ENCODE peak calls at places on chromosomes 7 and 10, in four cellular contexts. N is WTC11, W is K562, Q is GM12878. X is an unnamed sample.
A peak's percentile ranks its signal among the peaks of the same experiment; 100 is the strongest.

GRCh38 chr7:21915140-21915539 is 30.6 kb downstream of the CDCA7L start:
- DNase-seq in N (no peak), W (no peak), Q (no peak), X (no peak)

GRCh38 chr7:154841731-154842331 is 161.1 kb downstream of the PAXIP1 start:
- DNase-seq in N (no peak), Q (no peak), W (no peak), X (no peak)

GRCh38 chr7:37097276-37097675 is 351.4 kb downstream of the ELMO1 start:
- DNase-seq in Q (no peak), N (no peak), W (no peak), X (no peak)

GRCh38 chr10:34049469-34049868 is 715.0 kb upstream of the NRP1 start:
- DNase-seq in Q (no peak), N (no peak), W (no peak), X (no peak)

GRCh38 chr10:43037942-43038782 is 38.7 kb upstream of the RET start:
- DNase-seq in Q (no peak), N (no peak), W (no peak), X (no peak)

GRCh38 chr7:113076703-113077102 is 9.9 kb downstream of the GPR85 start:
- DNase-seq in W (no peak), N (no peak), Q (no peak), X (no peak)

GRCh38 chr7:137670521-137671064 is 176.2 kb downstream of the DGKI start:
- DNase-seq in Q (peak; percentile 35), N (no peak), W (no peak), X (no peak)

GRCh38 chr10:88156341-88156740 is 292.9 kb downstream of the PTEN start:
- DNase-seq in Q (no peak), N (no peak), W (no peak), X (no peak)

GRCh38 chr10:118045154-118045841 is 1.4 kb downstream of the RAB11FIP2 start:
- DNase-seq in N (no peak), Q (no peak), W (no peak), X (no peak)

GRCh38 chr7:155344270-155344617 is 46.6 kb downstream of the INSIG1 start:
- DNase-seq in W (no peak), N (no peak), Q (no peak), X (no peak)

GRCh38 chr10:118395919-118396318 is 53.8 kb upstream of the FAM204A start:
- DNase-seq in N (no peak), W (no peak), Q (no peak), X (no peak)

GRCh38 chr7:84744388-84744787 is 442.5 kb downstream of the SEMA3D start:
- DNase-seq in N (no peak), Q (no peak), W (no peak), X (no peak)

GRCh38 chr7:84746347-84746746 is 440.5 kb downstream of the SEMA3D start:
- DNase-seq in Q (no peak), W (no peak), N (no peak), X (no peak)
- TF ChIP-seq CREM in Q (no peak), W (no peak), N (no peak), X (no peak)

GRCh38 chr7:111998326-111998725 is 207.9 kb downstream of the DOCK4 start:
- DNase-seq in N (no peak), W (no peak), Q (no peak), X (no peak)

GRCh38 chr7:112005205-112005604 is 201.0 kb downstream of the DOCK4 start:
- DNase-seq in W (no peak), Q (no peak), N (no peak), X (no peak)

GRCh38 chr7:112007185-112007584 is 199.0 kb downstream of the DOCK4 start:
- DNase-seq in N (no peak), Q (no peak), W (no peak), X (no peak)

GRCh38 chr7:112006071-112006470 is 200.1 kb downstream of the DOCK4 start:
- DNase-seq in N (no peak), W (no peak), Q (no peak), X (no peak)

DNA sequence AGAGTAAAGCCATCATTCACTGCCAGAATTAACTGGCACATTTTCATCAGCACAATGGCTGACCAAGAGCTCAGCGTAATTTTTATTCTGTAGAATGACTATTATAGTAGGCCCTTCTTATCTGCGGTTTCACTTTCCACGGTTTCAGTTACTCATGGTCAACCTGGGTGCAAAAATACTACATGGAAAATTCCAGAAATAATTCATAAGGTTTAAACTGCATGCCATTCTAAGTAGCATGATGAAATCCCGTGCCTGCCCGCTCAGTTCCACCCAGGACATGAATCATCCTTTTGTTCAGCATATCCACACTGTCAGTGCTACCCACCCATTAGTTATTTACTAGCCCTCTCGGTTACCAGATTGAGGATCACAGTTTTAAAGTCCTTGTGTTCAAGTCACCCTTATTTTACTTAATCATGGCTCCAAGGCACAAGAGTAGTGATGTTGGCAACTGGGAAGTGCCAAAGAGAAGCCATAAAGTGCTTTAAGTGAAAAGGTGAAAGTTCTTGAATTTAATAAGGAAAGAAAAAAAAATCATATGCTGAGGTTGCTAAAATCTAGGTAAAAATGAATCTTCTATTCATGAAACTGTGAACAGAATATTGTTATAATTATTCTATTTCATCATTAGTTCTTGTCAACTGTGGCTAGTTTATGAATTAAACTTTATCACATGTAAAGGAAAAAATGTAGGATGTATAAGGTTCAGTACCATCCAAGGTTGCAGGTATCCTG is 204.9 kb downstream of the DOCK4 start:
- DNase-seq in Q (no peak), N (no peak), W (no peak), X (peak; percentile 26)
- TF ChIP-seq CREM in Q (no peak), N (no peak), W (no peak), X (no peak)

GRCh38 chr10:125812128-125812527 is 10.9 kb downstream of the UROS start:
- DNase-seq in W (no peak), Q (no peak), N (no peak), X (no peak)

GRCh38 chr10:125816548-125816947 is 6.5 kb downstream of the UROS start:
- DNase-seq in Q (no peak), W (peak; percentile 74), N (no peak), X (no peak)

GRCh38 chr10:125815764-125816163 is 7.3 kb downstream of the UROS start:
- DNase-seq in Q (no peak), N (no peak), W (peak; percentile 25), X (no peak)

GRCh38 chr10:125808047-125808446 is 15.0 kb downstream of the UROS start:
- DNase-seq in W (no peak), Q (no peak), N (no peak), X (no peak)

DNA sequence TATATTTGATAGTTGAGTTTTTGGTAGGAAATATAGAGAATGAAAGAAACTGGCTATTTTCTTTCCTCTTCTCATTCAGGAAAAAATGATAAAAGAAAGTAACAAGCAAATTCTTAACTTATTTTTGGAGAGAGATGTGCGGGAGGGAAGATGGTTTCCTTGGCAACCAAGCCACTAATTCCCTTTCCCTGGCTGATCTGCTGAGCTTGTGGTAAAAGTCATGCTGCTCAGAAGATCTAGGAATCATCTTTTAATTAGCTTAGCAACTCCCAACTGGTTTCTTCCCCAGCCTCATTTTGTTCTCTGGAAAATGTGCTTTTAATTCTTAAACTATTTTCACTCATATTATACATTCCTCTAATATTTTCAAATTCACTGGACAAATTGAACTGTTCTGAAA is 11.8 kb downstream of the UROS start:
- DNase-seq in W (no peak), Q (no peak), N (no peak), X (no peak)
- TF ChIP-seq CREM in W (no peak), Q (no peak), N (no peak), X (no peak)

GRCh38 chr7:70574970-70575799 is 556.8 kb upstream of the GALNT17 start:
- DNase-seq in N (no peak), Q (no peak), W (no peak), X (no peak)
- TF ChIP-seq CREM in N (no peak), Q (no peak), W (no peak), X (no peak)

X was measured in HepG2.